ENCODE peak calls at places on chromosomes 5 and 9, in six cellular contexts. One of them, this sample, is unnamed.
A peak's percentile ranks its signal among the peaks of the same experiment; 100 is the strongest.

GRCh38 chr5:4511996-4512656 is 628.0 kb upstream of the ADAMTS16 start:
- DNase-seq in AG09309: no peak
- DNase-seq in fibroblast of pulmonary artery: peak; percentile 0
- DNase-seq in suprapubic skin: no peak
- DNase-seq in psoas muscle: no peak
- DNase-seq in BJ: no peak
- DNase-seq in this sample: no peak

GRCh38 chr9:126842220-126842842 is 18.1 kb upstream of the ZBTB34 start:
- DNase-seq in AG09309: no peak
- DNase-seq in fibroblast of pulmonary artery: no peak
- DNase-seq in suprapubic skin: no peak
- DNase-seq in psoas muscle: no peak
- DNase-seq in BJ: no peak
- DNase-seq in this sample: no peak

GRCh38 chr5:75243100-75243499 is 6.4 kb upstream of the ANKRD31 start:
- DNase-seq in AG09309: no peak
- DNase-seq in fibroblast of pulmonary artery: no peak
- DNase-seq in suprapubic skin: no peak
- DNase-seq in psoas muscle: no peak
- DNase-seq in BJ: no peak
- DNase-seq in this sample: no peak

GRCh38 chr5:38724301-38725030 is 121.3 kb upstream of the OSMR start:
- DNase-seq in AG09309: no peak
- DNase-seq in fibroblast of pulmonary artery: no peak
- DNase-seq in suprapubic skin: no peak
- DNase-seq in psoas muscle: no peak
- DNase-seq in BJ: no peak
- DNase-seq in this sample: no peak

GRCh38 chr9:114180701-114181582 is 25.6 kb downstream of the COL27A1 start:
- DNase-seq in AG09309: no peak
- DNase-seq in fibroblast of pulmonary artery: peak; percentile 79
- DNase-seq in suprapubic skin: no peak
- DNase-seq in psoas muscle: no peak
- DNase-seq in BJ: no peak
- DNase-seq in this sample: no peak

GRCh38 chr9:120764476-120764875 is 28.7 kb downstream of the FBXW2 start:
- DNase-seq in AG09309: no peak
- DNase-seq in fibroblast of pulmonary artery: no peak
- DNase-seq in suprapubic skin: no peak
- DNase-seq in psoas muscle: no peak
- DNase-seq in BJ: no peak
- DNase-seq in this sample: no peak

GRCh38 chr5:74275204-74275992 is 365.1 kb downstream of the ENC1 start:
- DNase-seq in AG09309: peak; percentile 94
- DNase-seq in fibroblast of pulmonary artery: peak; percentile 37
- DNase-seq in suprapubic skin: no peak
- DNase-seq in psoas muscle: no peak
- DNase-seq in BJ: peak; percentile 89
- DNase-seq in this sample: peak; percentile 71

GRCh38 chr9:22055090-22055489 is 46.0 kb upstream of the CDKN2B start:
- DNase-seq in AG09309: no peak
- DNase-seq in fibroblast of pulmonary artery: no peak
- DNase-seq in suprapubic skin: no peak
- DNase-seq in psoas muscle: no peak
- DNase-seq in BJ: no peak
- DNase-seq in this sample: no peak

GRCh38 chr5:173205921-173206320 is 29.1 kb downstream of the NKX2-5 start:
- DNase-seq in AG09309: no peak
- DNase-seq in fibroblast of pulmonary artery: no peak
- DNase-seq in suprapubic skin: no peak
- DNase-seq in psoas muscle: no peak
- DNase-seq in BJ: no peak
- DNase-seq in this sample: no peak

GRCh38 chr5:39759696-39760095 is 334.9 kb upstream of the DAB2 start:
- DNase-seq in AG09309: no peak
- DNase-seq in fibroblast of pulmonary artery: peak; percentile 52
- DNase-seq in suprapubic skin: no peak
- DNase-seq in psoas muscle: no peak
- DNase-seq in BJ: no peak
- DNase-seq in this sample: no peak

GRCh38 chr9:131639771-131640437 is 94.6 kb downstream of the PRRT1B start:
- DNase-seq in AG09309: no peak
- DNase-seq in fibroblast of pulmonary artery: no peak
- DNase-seq in suprapubic skin: no peak
- DNase-seq in psoas muscle: no peak
- DNase-seq in BJ: no peak
- DNase-seq in this sample: no peak

GRCh38 chr5:173795601-173796000 is 92.5 kb upstream of the CPEB4 start:
- DNase-seq in AG09309: no peak
- DNase-seq in fibroblast of pulmonary artery: no peak
- DNase-seq in suprapubic skin: no peak
- DNase-seq in psoas muscle: no peak
- DNase-seq in BJ: no peak
- DNase-seq in this sample: no peak

GRCh38 chr5:10849278-10849677 is 88.2 kb upstream of the DAP start:
- DNase-seq in AG09309: no peak
- DNase-seq in fibroblast of pulmonary artery: no peak
- DNase-seq in suprapubic skin: no peak
- DNase-seq in psoas muscle: no peak
- DNase-seq in BJ: no peak
- DNase-seq in this sample: no peak

DNA sequence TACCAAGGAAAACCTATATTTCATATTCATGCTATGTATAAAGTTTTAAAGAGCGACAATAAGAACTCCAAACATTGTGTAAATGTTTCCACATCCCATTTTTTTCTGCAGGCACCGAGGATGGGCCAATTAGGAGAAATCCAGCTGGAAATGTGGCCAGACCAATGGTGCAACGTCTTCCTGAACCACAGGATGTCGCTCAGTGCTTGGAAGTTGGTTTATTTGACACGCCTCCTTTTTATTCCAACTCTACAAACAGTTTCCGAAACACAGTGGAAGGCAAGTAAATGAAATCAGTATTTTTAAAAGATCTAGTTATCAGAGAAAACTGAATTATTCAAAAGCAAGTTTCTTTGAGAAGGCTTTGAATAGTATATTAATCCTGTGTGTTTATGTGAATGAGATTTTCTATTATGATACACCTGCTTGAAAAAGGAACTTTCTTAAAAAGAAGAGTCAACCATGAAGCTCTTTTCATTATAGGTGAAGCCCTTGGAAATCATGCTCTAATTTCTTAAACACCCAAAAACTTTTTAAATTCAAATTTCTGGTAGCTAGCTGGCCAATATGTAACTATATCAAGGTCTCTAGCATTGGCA is 9.1 kb downstream of the TYRP1 start:
- DNase-seq in AG09309: peak; percentile 59
- DNase-seq in fibroblast of pulmonary artery: peak; percentile 90
- DNase-seq in suprapubic skin: no peak
- DNase-seq in psoas muscle: peak; percentile 28
- DNase-seq in BJ: no peak
- DNase-seq in this sample: no peak
- TF ChIP-seq CTCF in AG09309: peak; percentile 75
- TF ChIP-seq CTCF in fibroblast of pulmonary artery: peak; percentile 77
- TF ChIP-seq CTCF in suprapubic skin: no peak
- TF ChIP-seq CTCF in psoas muscle: peak; percentile 48
- TF ChIP-seq CTCF in BJ: peak; percentile 59
- TF ChIP-seq CTCF in this sample: peak; percentile 68

DNA sequence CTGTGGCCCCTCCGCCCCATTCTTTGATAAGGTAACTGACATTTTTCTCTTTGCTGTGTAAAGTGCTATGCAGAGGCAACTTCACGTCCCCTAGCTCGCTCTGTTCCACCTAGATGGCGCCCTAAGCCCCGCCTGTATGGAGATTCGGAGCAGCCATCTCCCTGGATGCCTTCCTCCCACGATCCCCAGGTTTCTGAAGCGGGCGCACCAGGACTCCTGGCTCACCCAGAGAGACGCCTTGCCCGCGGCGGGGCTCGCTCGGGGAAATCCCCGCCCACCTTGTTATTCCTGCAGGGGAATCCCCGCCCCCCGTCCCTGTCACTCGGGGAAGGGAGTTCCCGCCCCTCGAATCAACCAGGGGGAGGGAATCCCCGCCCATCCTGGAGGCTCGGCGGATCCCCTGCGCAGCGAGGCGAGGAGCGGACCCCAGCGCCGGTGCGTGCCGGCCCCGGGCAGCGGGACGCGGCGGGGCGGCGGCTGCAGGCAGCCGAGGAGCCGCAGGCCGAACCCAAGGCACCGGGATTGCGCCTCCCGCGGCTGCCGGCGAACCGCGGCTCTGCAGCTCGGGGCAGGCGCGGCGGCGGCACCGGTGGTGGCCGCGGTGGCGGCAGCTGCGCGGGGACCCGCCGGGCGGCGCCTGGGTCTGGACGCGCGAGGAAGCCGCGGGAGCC is at the start of gene PDZD2:
- DNase-seq in AG09309: peak; percentile 8
- DNase-seq in fibroblast of pulmonary artery: peak; percentile 49
- DNase-seq in suprapubic skin: peak; percentile 86
- DNase-seq in psoas muscle: peak; percentile 82
- DNase-seq in BJ: no peak
- DNase-seq in this sample: no peak
- H3K4me3 ChIP-seq in AG09309: peak within 1 kb of the TSS; percentile 64
- H3K4me3 ChIP-seq in fibroblast of pulmonary artery: peak within 1 kb of the TSS; percentile 59
- H3K4me3 ChIP-seq in suprapubic skin: peak within 1 kb of the TSS; percentile 66
- H3K4me3 ChIP-seq in psoas muscle: peak within 1 kb of the TSS; percentile 88
- H3K4me3 ChIP-seq in BJ: peak within 1 kb of the TSS; percentile 55
- H3K4me3 ChIP-seq in this sample: peak within 1 kb of the TSS; percentile 63

GRCh38 chr9:136370687-136371530 is 2.6 kb downstream of the CARD9 start:
- DNase-seq in AG09309: no peak
- DNase-seq in fibroblast of pulmonary artery: no peak
- DNase-seq in suprapubic skin: no peak
- DNase-seq in psoas muscle: no peak
- DNase-seq in BJ: no peak
- DNase-seq in this sample: no peak
- TF ChIP-seq CTCF in AG09309: no peak
- TF ChIP-seq CTCF in fibroblast of pulmonary artery: no peak
- TF ChIP-seq CTCF in suprapubic skin: no peak
- TF ChIP-seq CTCF in psoas muscle: no peak
- TF ChIP-seq CTCF in BJ: no peak
- TF ChIP-seq CTCF in this sample: no peak

GRCh38 chr9:93128011-93128714 is 5.9 kb downstream of the NINJ1 start:
- DNase-seq in AG09309: no peak
- DNase-seq in fibroblast of pulmonary artery: no peak
- DNase-seq in suprapubic skin: peak; percentile 50
- DNase-seq in psoas muscle: no peak
- DNase-seq in BJ: no peak
- DNase-seq in this sample: no peak
- H3K4me3 ChIP-seq in AG09309: no peak overlapping the region
- H3K4me3 ChIP-seq in fibroblast of pulmonary artery: no peak overlapping the region
- H3K4me3 ChIP-seq in suprapubic skin: no peak overlapping the region
- H3K4me3 ChIP-seq in psoas muscle: no peak overlapping the region
- H3K4me3 ChIP-seq in BJ: no peak overlapping the region
- H3K4me3 ChIP-seq in this sample: no peak overlapping the region

This sample was measured in AG04449.